ENCODE peak calls at places on chromosomes 4 and X, in seven cellular contexts. One of them, this sample, is unnamed.

GRCh38 chr4:45638641-45639040 is 485.2 kb downstream of the GABRG1 start:
- DNase-seq in ovary: no peak
- DNase-seq in mucosa of descending colon: no peak
- DNase-seq in spleen: no peak
- DNase-seq in HCT116: no peak
- DNase-seq in fibroblast of mammary gland: no peak
- DNase-seq in prostate gland: no peak
- DNase-seq in this sample: no peak

GRCh38 chrX:68114573-68115199 is 318.6 kb downstream of the OPHN1 start:
- DNase-seq in fibroblast of mammary gland: peak; percentile 43
- DNase-seq in HCT116: no peak
- DNase-seq in ovary: no peak
- DNase-seq in spleen: no peak
- DNase-seq in prostate gland: no peak
- DNase-seq in mucosa of descending colon: peak; percentile 7
- DNase-seq in this sample: peak; percentile 57

GRCh38 chrX:28910501-28910900 is 323.3 kb downstream of the IL1RAPL1 start:
- DNase-seq in HCT116: no peak
- DNase-seq in mucosa of descending colon: no peak
- DNase-seq in fibroblast of mammary gland: peak; percentile 2
- DNase-seq in ovary: no peak
- DNase-seq in prostate gland: no peak
- DNase-seq in spleen: no peak
- DNase-seq in this sample: no peak

GRCh38 chr4:159871141-159871540 is 768.3 kb downstream of the RAPGEF2 start:
- DNase-seq in ovary: no peak
- DNase-seq in prostate gland: no peak
- DNase-seq in HCT116: no peak
- DNase-seq in spleen: no peak
- DNase-seq in mucosa of descending colon: no peak
- DNase-seq in fibroblast of mammary gland: no peak
- DNase-seq in this sample: no peak

GRCh38 chr4:6383019-6383404 is 89.4 kb downstream of the PPP2R2C start:
- DNase-seq in prostate gland: no peak
- DNase-seq in fibroblast of mammary gland: no peak
- DNase-seq in mucosa of descending colon: no peak
- DNase-seq in spleen: peak; percentile 54
- DNase-seq in HCT116: no peak
- DNase-seq in ovary: no peak
- DNase-seq in this sample: no peak

GRCh38 chrX:120293015-120293414 is 18.2 kb downstream of the TMEM255A start:
- DNase-seq in ovary: no peak
- DNase-seq in prostate gland: no peak
- DNase-seq in fibroblast of mammary gland: no peak
- DNase-seq in spleen: no peak
- DNase-seq in mucosa of descending colon: no peak
- DNase-seq in HCT116: no peak
- DNase-seq in this sample: no peak

GRCh38 chr4:87489678-87490077 is 39.5 kb downstream of the SPARCL1 start:
- DNase-seq in prostate gland: no peak
- DNase-seq in HCT116: no peak
- DNase-seq in mucosa of descending colon: no peak
- DNase-seq in spleen: no peak
- DNase-seq in ovary: no peak
- DNase-seq in fibroblast of mammary gland: peak; percentile 36
- DNase-seq in this sample: no peak

GRCh38 chr4:8329859-8330761 is 60.6 kb downstream of the HTRA3 start:
- DNase-seq in ovary: peak; percentile 9
- DNase-seq in HCT116: no peak
- DNase-seq in prostate gland: no peak
- DNase-seq in fibroblast of mammary gland: no peak
- DNase-seq in mucosa of descending colon: no peak
- DNase-seq in spleen: peak; percentile 64
- DNase-seq in this sample: no peak

GRCh38 chrX:97405031-97405685 is 521.5 kb downstream of the RPA4 start:
- DNase-seq in spleen: no peak
- DNase-seq in HCT116: no peak
- DNase-seq in ovary: no peak
- DNase-seq in prostate gland: no peak
- DNase-seq in mucosa of descending colon: no peak
- DNase-seq in fibroblast of mammary gland: peak; percentile 33
- DNase-seq in this sample: no peak

GRCh38 chr4:165079476-165079875 is 25.8 kb downstream of the TRIM75 start:
- DNase-seq in mucosa of descending colon: peak; percentile 83
- DNase-seq in HCT116: no peak
- DNase-seq in prostate gland: peak; percentile 60
- DNase-seq in fibroblast of mammary gland: peak; percentile 45
- DNase-seq in ovary: no peak
- DNase-seq in spleen: no peak
- DNase-seq in this sample: no peak

GRCh38 chr4:153616005-153616555 is 68.0 kb upstream of the TLR2 start:
- DNase-seq in ovary: no peak
- DNase-seq in spleen: peak; percentile 21
- DNase-seq in prostate gland: no peak
- DNase-seq in fibroblast of mammary gland: no peak
- DNase-seq in mucosa of descending colon: no peak
- DNase-seq in HCT116: no peak
- DNase-seq in this sample: no peak

GRCh38 chr4:88429401-88429800 is 27.5 kb upstream of the HERC5 start:
- DNase-seq in prostate gland: no peak
- DNase-seq in fibroblast of mammary gland: no peak
- DNase-seq in mucosa of descending colon: no peak
- DNase-seq in ovary: no peak
- DNase-seq in spleen: no peak
- DNase-seq in HCT116: no peak
- DNase-seq in this sample: no peak

GRCh38 chrX:102975016-102975415 is 37.9 kb downstream of the RAB40AL start:
- DNase-seq in ovary: no peak
- DNase-seq in prostate gland: no peak
- DNase-seq in spleen: no peak
- DNase-seq in HCT116: no peak
- DNase-seq in mucosa of descending colon: no peak
- DNase-seq in fibroblast of mammary gland: no peak
- DNase-seq in this sample: no peak

GRCh38 chr4:140100771-140101170 is 53.2 kb downstream of the MAML3 start:
- DNase-seq in spleen: no peak
- DNase-seq in fibroblast of mammary gland: no peak
- DNase-seq in ovary: no peak
- DNase-seq in prostate gland: no peak
- DNase-seq in HCT116: no peak
- DNase-seq in mucosa of descending colon: no peak
- DNase-seq in this sample: no peak

GRCh38 chrX:262391-262909 is 18.7 kb upstream of the PLCXD1 start:
- DNase-seq in spleen: peak; percentile 59
- DNase-seq in ovary: no peak
- DNase-seq in mucosa of descending colon: no peak
- DNase-seq in fibroblast of mammary gland: no peak
- DNase-seq in HCT116: no peak
- DNase-seq in prostate gland: no peak
- DNase-seq in this sample: no peak

GRCh38 chr4:5370286-5370685 is 319.0 kb downstream of the STK32B start:
- DNase-seq in fibroblast of mammary gland: peak; percentile 27
- DNase-seq in ovary: no peak
- DNase-seq in spleen: no peak
- DNase-seq in prostate gland: no peak
- DNase-seq in mucosa of descending colon: no peak
- DNase-seq in HCT116: no peak
- DNase-seq in this sample: no peak

GRCh38 chrX:14032383-14032782 is 2.7 kb upstream of the GEMIN8 start:
- DNase-seq in ovary: peak; percentile 36
- DNase-seq in HCT116: no peak
- DNase-seq in mucosa of descending colon: peak; percentile 76
- DNase-seq in fibroblast of mammary gland: peak; percentile 71
- DNase-seq in prostate gland: peak; percentile 14
- DNase-seq in spleen: no peak
- DNase-seq in this sample: peak; percentile 55

GRCh38 chrX:153459976-153460375 is 10.4 kb downstream of the HAUS7 start:
- DNase-seq in mucosa of descending colon: no peak
- DNase-seq in HCT116: no peak
- DNase-seq in prostate gland: no peak
- DNase-seq in fibroblast of mammary gland: peak; percentile 12
- DNase-seq in ovary: no peak
- DNase-seq in spleen: no peak
- DNase-seq in this sample: no peak

GRCh38 chrX:109797311-109797975 is 64.4 kb upstream of the ACSL4 start:
- DNase-seq in HCT116: no peak
- DNase-seq in spleen: no peak
- DNase-seq in prostate gland: no peak
- DNase-seq in fibroblast of mammary gland: no peak
- DNase-seq in mucosa of descending colon: no peak
- DNase-seq in ovary: no peak
- DNase-seq in this sample: no peak

GRCh38 chrX:10618911-10619310 is 1.5 kb downstream of the MID1 start:
- DNase-seq in spleen: no peak
- DNase-seq in HCT116: no peak
- DNase-seq in fibroblast of mammary gland: peak; percentile 13
- DNase-seq in ovary: no peak
- DNase-seq in prostate gland: no peak
- DNase-seq in mucosa of descending colon: peak; percentile 14
- DNase-seq in this sample: peak; percentile 20

GRCh38 chrX:46710927-46711623 is 47.8 kb downstream of the SLC9A7 start:
- DNase-seq in fibroblast of mammary gland: no peak
- DNase-seq in spleen: no peak
- DNase-seq in HCT116: no peak
- DNase-seq in mucosa of descending colon: no peak
- DNase-seq in prostate gland: no peak
- DNase-seq in ovary: no peak
- DNase-seq in this sample: peak; percentile 7

GRCh38 chrX:18173494-18174180 is 47.0 kb downstream of the BEND2 start:
- DNase-seq in prostate gland: no peak
- DNase-seq in spleen: no peak
- DNase-seq in HCT116: no peak
- DNase-seq in fibroblast of mammary gland: no peak
- DNase-seq in ovary: no peak
- DNase-seq in mucosa of descending colon: no peak
- DNase-seq in this sample: no peak

GRCh38 chr4:77697860-77698599 is 92.4 kb downstream of the CXCL13 start:
- DNase-seq in ovary: no peak
- DNase-seq in spleen: no peak
- DNase-seq in HCT116: peak; percentile 29
- DNase-seq in fibroblast of mammary gland: peak; percentile 77
- DNase-seq in prostate gland: peak; percentile 39
- DNase-seq in mucosa of descending colon: peak; percentile 74
- DNase-seq in this sample: peak; percentile 57

GRCh38 chr4:108030332-108030731 is 40.6 kb downstream of the HADH start:
- DNase-seq in spleen: no peak
- DNase-seq in prostate gland: no peak
- DNase-seq in ovary: no peak
- DNase-seq in HCT116: peak; percentile 16
- DNase-seq in fibroblast of mammary gland: peak; percentile 78
- DNase-seq in mucosa of descending colon: peak; percentile 49
- DNase-seq in this sample: peak; percentile 13
- TF ChIP-seq CTCF in spleen: peak; percentile 31
- TF ChIP-seq CTCF in prostate gland: peak; percentile 31
- TF ChIP-seq CTCF in ovary: no peak
- TF ChIP-seq CTCF in HCT116: peak; percentile 37
- TF ChIP-seq CTCF in fibroblast of mammary gland: peak; percentile 56
- TF ChIP-seq CTCF in mucosa of descending colon: no peak
- TF ChIP-seq CTCF in this sample: no peak

GRCh38 chrX:39654952-39655351 is 442.8 kb downstream of the BCOR start:
- DNase-seq in fibroblast of mammary gland: no peak
- DNase-seq in HCT116: no peak
- DNase-seq in ovary: no peak
- DNase-seq in spleen: no peak
- DNase-seq in mucosa of descending colon: no peak
- DNase-seq in prostate gland: no peak
- DNase-seq in this sample: no peak

GRCh38 chrX:39654183-39654925 is 443.4 kb downstream of the BCOR start:
- DNase-seq in spleen: no peak
- DNase-seq in prostate gland: no peak
- DNase-seq in fibroblast of mammary gland: no peak
- DNase-seq in HCT116: no peak
- DNase-seq in mucosa of descending colon: no peak
- DNase-seq in ovary: no peak
- DNase-seq in this sample: no peak

GRCh38 chrX:39653656-39654055 is 444.1 kb downstream of the BCOR start:
- DNase-seq in fibroblast of mammary gland: no peak
- DNase-seq in prostate gland: no peak
- DNase-seq in spleen: no peak
- DNase-seq in HCT116: no peak
- DNase-seq in mucosa of descending colon: no peak
- DNase-seq in ovary: no peak
- DNase-seq in this sample: no peak

GRCh38 chrX:39650883-39651282 is 446.9 kb downstream of the BCOR start:
- DNase-seq in prostate gland: no peak
- DNase-seq in ovary: no peak
- DNase-seq in spleen: no peak
- DNase-seq in HCT116: no peak
- DNase-seq in fibroblast of mammary gland: peak; percentile 23
- DNase-seq in mucosa of descending colon: no peak
- DNase-seq in this sample: no peak

DNA sequence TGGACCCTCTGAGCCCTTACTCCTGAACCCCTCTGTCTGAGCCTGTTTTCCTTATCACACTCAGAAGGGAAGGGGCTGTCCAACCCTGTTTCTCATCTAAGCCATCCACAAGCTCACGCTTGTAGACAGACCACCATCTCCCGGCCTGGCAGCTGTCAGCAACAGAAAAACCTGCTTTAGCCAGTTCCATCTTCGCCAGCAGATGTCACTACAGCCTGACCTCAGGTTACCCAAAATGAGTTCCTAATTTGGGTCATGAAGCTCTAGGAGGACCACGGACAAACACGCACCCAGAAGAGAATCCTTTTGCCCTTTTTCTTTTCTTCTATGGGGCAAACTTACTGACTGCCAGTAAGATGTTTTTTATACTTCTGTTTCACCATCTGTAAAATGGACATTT is 445.4 kb downstream of the BCOR start:
- DNase-seq in prostate gland: no peak
- DNase-seq in HCT116: peak; percentile 6
- DNase-seq in mucosa of descending colon: peak; percentile 43
- DNase-seq in spleen: no peak
- DNase-seq in fibroblast of mammary gland: peak; percentile 42
- DNase-seq in ovary: no peak
- DNase-seq in this sample: peak; percentile 18
- TF ChIP-seq CTCF in prostate gland: no peak
- TF ChIP-seq CTCF in HCT116: peak; percentile 23
- TF ChIP-seq CTCF in mucosa of descending colon: no peak
- TF ChIP-seq CTCF in spleen: peak; percentile 18
- TF ChIP-seq CTCF in fibroblast of mammary gland: peak; percentile 48
- TF ChIP-seq CTCF in ovary: no peak
- TF ChIP-seq CTCF in this sample: peak; percentile 24

DNA sequence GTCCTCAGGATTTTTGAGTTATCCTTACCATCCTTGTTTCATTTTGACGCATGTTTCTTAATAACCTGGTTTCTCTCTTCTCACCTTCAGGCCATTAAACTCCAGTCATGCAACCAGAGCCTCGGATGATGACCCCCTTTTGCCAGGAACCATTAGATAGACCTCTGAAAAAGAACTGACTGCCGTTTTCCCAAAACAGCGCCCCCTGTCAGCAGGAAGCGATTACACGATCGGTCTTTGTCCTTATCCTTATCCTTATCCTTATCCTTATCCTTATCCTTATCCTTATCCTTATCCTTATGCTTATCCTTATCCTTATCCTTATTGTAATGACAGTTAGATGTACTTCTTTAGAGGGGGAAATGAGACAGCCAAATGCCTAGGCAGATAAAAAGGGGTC is 148.4 kb upstream of the ITM2A start:
- DNase-seq in HCT116: no peak
- DNase-seq in prostate gland: no peak
- DNase-seq in fibroblast of mammary gland: no peak
- DNase-seq in spleen: no peak
- DNase-seq in mucosa of descending colon: no peak
- DNase-seq in ovary: no peak
- DNase-seq in this sample: no peak
- TF ChIP-seq CTCF in HCT116: no peak
- TF ChIP-seq CTCF in prostate gland: no peak
- TF ChIP-seq CTCF in fibroblast of mammary gland: no peak
- TF ChIP-seq CTCF in spleen: no peak
- TF ChIP-seq CTCF in mucosa of descending colon: no peak
- TF ChIP-seq CTCF in ovary: no peak
- TF ChIP-seq CTCF in this sample: no peak

GRCh38 chr4:138981930-138982390 is 33.6 kb upstream of the NOCT start:
- DNase-seq in mucosa of descending colon: peak; percentile 26
- DNase-seq in fibroblast of mammary gland: peak; percentile 92
- DNase-seq in spleen: no peak
- DNase-seq in HCT116: no peak
- DNase-seq in ovary: no peak
- DNase-seq in prostate gland: no peak
- DNase-seq in this sample: peak; percentile 6
- TF ChIP-seq CTCF in mucosa of descending colon: no peak
- TF ChIP-seq CTCF in fibroblast of mammary gland: peak; percentile 54
- TF ChIP-seq CTCF in spleen: peak; percentile 49
- TF ChIP-seq CTCF in HCT116: no peak
- TF ChIP-seq CTCF in ovary: no peak
- TF ChIP-seq CTCF in prostate gland: peak; percentile 10
- TF ChIP-seq CTCF in this sample: no peak